ENCODE peak calls at places on chromosomes 7 and 10, in nine cellular contexts. One of them, this sample, is unnamed.

GRCh38 chr10:12135631-12136030 is 6.2 kb downstream of the SEC61A2 start:
- DNase-seq in iPS DF 19.7: no peak
- DNase-seq in sigmoid colon: no peak
- DNase-seq in stimulated activated CD4-positive, alpha-beta T cell treated with anti-CD3 and anti-CD28 coated beads, Interleukin-4, amount 100 ng/mL, for 24 hours: no peak
- DNase-seq in fibroblast of the aortic adventitia: no peak
- DNase-seq in prostate gland: no peak
- DNase-seq in H54: no peak
- DNase-seq in GM23248: no peak
- DNase-seq in H7: no peak
- DNase-seq in this sample: no peak

GRCh38 chr7:55309040-55309991 is 55.8 kb upstream of the LANCL2 start:
- DNase-seq in iPS DF 19.7: no peak
- DNase-seq in sigmoid colon: no peak
- DNase-seq in stimulated activated CD4-positive, alpha-beta T cell treated with anti-CD3 and anti-CD28 coated beads, Interleukin-4, amount 100 ng/mL, for 24 hours: peak; percentile 79
- DNase-seq in fibroblast of the aortic adventitia: no peak
- DNase-seq in prostate gland: no peak
- DNase-seq in H54: no peak
- DNase-seq in GM23248: no peak
- DNase-seq in H7: no peak
- DNase-seq in this sample: no peak

GRCh38 chr10:109429956-109430760 is 493.2 kb downstream of the XPNPEP1 start:
- DNase-seq in iPS DF 19.7: no peak
- DNase-seq in sigmoid colon: no peak
- DNase-seq in stimulated activated CD4-positive, alpha-beta T cell treated with anti-CD3 and anti-CD28 coated beads, Interleukin-4, amount 100 ng/mL, for 24 hours: no peak
- DNase-seq in fibroblast of the aortic adventitia: peak; percentile 87
- DNase-seq in prostate gland: no peak
- DNase-seq in H54: no peak
- DNase-seq in GM23248: peak; percentile 92
- DNase-seq in H7: no peak
- DNase-seq in this sample: no peak

GRCh38 chr7:133642907-133643306 is 390.0 kb downstream of the EXOC4 start:
- DNase-seq in iPS DF 19.7: no peak
- DNase-seq in sigmoid colon: no peak
- DNase-seq in stimulated activated CD4-positive, alpha-beta T cell treated with anti-CD3 and anti-CD28 coated beads, Interleukin-4, amount 100 ng/mL, for 24 hours: no peak
- DNase-seq in fibroblast of the aortic adventitia: no peak
- DNase-seq in prostate gland: no peak
- DNase-seq in H54: no peak
- DNase-seq in GM23248: no peak
- DNase-seq in H7: no peak
- DNase-seq in this sample: no peak

GRCh38 chr10:24983946-24984345 is 31.5 kb upstream of the PRTFDC1 start:
- DNase-seq in iPS DF 19.7: no peak
- DNase-seq in sigmoid colon: no peak
- DNase-seq in stimulated activated CD4-positive, alpha-beta T cell treated with anti-CD3 and anti-CD28 coated beads, Interleukin-4, amount 100 ng/mL, for 24 hours: no peak
- DNase-seq in fibroblast of the aortic adventitia: peak; percentile 20
- DNase-seq in prostate gland: no peak
- DNase-seq in H54: no peak
- DNase-seq in GM23248: peak; percentile 79
- DNase-seq in H7: no peak
- DNase-seq in this sample: no peak

GRCh38 chr7:105268511-105269392 is 120.0 kb downstream of the SRPK2 start:
- DNase-seq in iPS DF 19.7: no peak
- DNase-seq in sigmoid colon: no peak
- DNase-seq in stimulated activated CD4-positive, alpha-beta T cell treated with anti-CD3 and anti-CD28 coated beads, Interleukin-4, amount 100 ng/mL, for 24 hours: peak; percentile 6
- DNase-seq in fibroblast of the aortic adventitia: peak; percentile 81
- DNase-seq in prostate gland: peak; percentile 30
- DNase-seq in H54: no peak
- DNase-seq in GM23248: peak; percentile 74
- DNase-seq in H7: no peak
- DNase-seq in this sample: no peak

GRCh38 chr7:24755096-24755495 is 2.2 kb downstream of the GSDME start:
- DNase-seq in iPS DF 19.7: no peak
- DNase-seq in sigmoid colon: no peak
- DNase-seq in stimulated activated CD4-positive, alpha-beta T cell treated with anti-CD3 and anti-CD28 coated beads, Interleukin-4, amount 100 ng/mL, for 24 hours: no peak
- DNase-seq in fibroblast of the aortic adventitia: no peak
- DNase-seq in prostate gland: no peak
- DNase-seq in H54: no peak
- DNase-seq in GM23248: no peak
- DNase-seq in H7: no peak
- DNase-seq in this sample: no peak

GRCh38 chr10:102648889-102649752 is 4.8 kb downstream of the TRIM8 start:
- DNase-seq in iPS DF 19.7: no peak
- DNase-seq in sigmoid colon: no peak
- DNase-seq in stimulated activated CD4-positive, alpha-beta T cell treated with anti-CD3 and anti-CD28 coated beads, Interleukin-4, amount 100 ng/mL, for 24 hours: peak; percentile 33
- DNase-seq in fibroblast of the aortic adventitia: no peak
- DNase-seq in prostate gland: peak; percentile 48
- DNase-seq in H54: no peak
- DNase-seq in GM23248: peak; percentile 51
- DNase-seq in H7: peak; percentile 77
- DNase-seq in this sample: no peak

GRCh38 chr7:35725280-35725680 is 30.3 kb upstream of the HERPUD2 start:
- DNase-seq in iPS DF 19.7: no peak
- DNase-seq in sigmoid colon: no peak
- DNase-seq in stimulated activated CD4-positive, alpha-beta T cell treated with anti-CD3 and anti-CD28 coated beads, Interleukin-4, amount 100 ng/mL, for 24 hours: peak; percentile 40
- DNase-seq in fibroblast of the aortic adventitia: no peak
- DNase-seq in prostate gland: no peak
- DNase-seq in H54: no peak
- DNase-seq in GM23248: no peak
- DNase-seq in H7: no peak
- DNase-seq in this sample: no peak

This sample was measured in posterior vena cava.